ENCODE peak calls at places on chromosomes 4 and X, in four cellular contexts. J, V, O and X are unnamed samples.

GRCh38 chrX:108426262-108426661 is 12.0 kb downstream of the COL4A6 start:
- DNase-seq in O (no peak), J (no peak), V (no peak), X (no peak)

GRCh38 chr4:103998752-103999151 is 279.0 kb upstream of the TACR3 start:
- DNase-seq in V (no peak), O (no peak), J (no peak), X (no peak)

GRCh38 chr4:5137927-5138326 is 86.6 kb downstream of the STK32B start:
- DNase-seq in O (no peak), J (peak; percentile 89), V (no peak), X (peak; percentile 35)

GRCh38 chr4:57378766-57379165 is 268.6 kb upstream of the IGFBP7 start:
- DNase-seq in O (no peak), V (no peak), J (no peak), X (peak; percentile 9)

GRCh38 chr4:89158884-89159503 is 47.7 kb downstream of the TIGD2 start:
- DNase-seq in V (peak; percentile 40), J (peak; percentile 65), O (no peak), X (peak; percentile 31)

GRCh38 chrX:30150196-30150895 is 65.0 kb upstream of the MAGEB2 start:
- DNase-seq in O (no peak), J (no peak), V (no peak), X (no peak)

GRCh38 chrX:54452920-54453319 is 12.7 kb downstream of the TSR2 start:
- DNase-seq in J (no peak), O (no peak), V (peak; percentile 58), X (no peak)

GRCh38 chr4:145179201-145179860 is 1.1 kb downstream of the OTUD4 start:
- DNase-seq in O (peak; percentile 81), J (peak; percentile 55), V (peak; percentile 51), X (peak; percentile 27)

GRCh38 chr4:38034986-38035882 is 75.0 kb downstream of the PTTG2 start:
- DNase-seq in V (peak; percentile 34), J (peak; percentile 56), O (no peak), X (peak; percentile 51)

GRCh38 chr4:84562156-84562555 is 20.8 kb upstream of the CDS1 start:
- DNase-seq in O (no peak), J (no peak), V (no peak), X (no peak)

GRCh38 chr4:141416677-141417363 is 196.1 kb downstream of the ZNF330 start:
- DNase-seq in O (no peak), V (no peak), J (no peak), X (peak; percentile 47)